ENCODE peak calls at places on chromosome 5, in four cellular contexts. F, U, Y and N are unnamed samples.

GRCh38 chr5:79236364-79236969 is 536 bp downstream of the JMY start:
- DNase-seq in F (peak; percentile 22), U (peak; percentile 30), Y (peak; percentile 66), N (no peak)

GRCh38 chr5:103375356-103375755 is 116.8 kb downstream of the MACIR start:
- DNase-seq in F (peak; percentile 29), U (peak; percentile 38), Y (no peak), N (peak; percentile 92)

GRCh38 chr5:82018462-82018861 is 46.6 kb downstream of the ATG10 start:
- DNase-seq in F (peak; percentile 12), U (peak; percentile 6), Y (no peak), N (no peak)

GRCh38 chr5:167205881-167206280 is 1085.6 kb upstream of the WWC1 start:
- DNase-seq in F (no peak), U (no peak), Y (no peak), N (no peak)

GRCh38 chr5:80541392-80541791 is 28.7 kb downstream of the ANKRD34B start:
- DNase-seq in F (no peak), U (no peak), Y (no peak), N (no peak)

GRCh38 chr5:79829260-79829659 is 139.6 kb downstream of the CMYA5 start:
- DNase-seq in F (no peak), U (no peak), Y (no peak), N (no peak)

GRCh38 chr5:118606940-118607339 is 381.4 kb downstream of the DTWD2 start:
- DNase-seq in F (no peak), U (no peak), Y (no peak), N (no peak)

GRCh38 chr5:109877670-109878045 is 187.9 kb downstream of the MAN2A1 start:
- DNase-seq in F (no peak), U (no peak), Y (no peak), N (no peak)

GRCh38 chr5:149161026-149161687 is 19.9 kb downstream of the ABLIM3 start:
- DNase-seq in F (no peak), U (no peak), Y (no peak), N (no peak)

GRCh38 chr5:147397616-147398015 is 112.3 kb downstream of the DPYSL3 start:
- DNase-seq in F (no peak), U (no peak), Y (no peak), N (no peak)

GRCh38 chr5:169216864-169217263 is 84.1 kb downstream of the SLIT3 start:
- DNase-seq in F (peak; percentile 12), U (no peak), Y (no peak), N (no peak)

GRCh38 chr5:165201364-165202143 is 1696.1 kb downstream of the MAT2B start:
- DNase-seq in F (no peak), U (peak; percentile 1), Y (no peak), N (peak; percentile 20)

GRCh38 chr5:963673-964531 is 44.7 kb upstream of the NKD2 start:
- DNase-seq in F (peak; percentile 86), U (peak; percentile 98), Y (no peak), N (no peak)

GRCh38 chr5:92552206-92553160 is 1028.5 kb downstream of the NR2F1-AS1 start:
- DNase-seq in F (peak; percentile 99), U (peak; percentile 99), Y (no peak), N (peak; percentile 98)

DNA sequence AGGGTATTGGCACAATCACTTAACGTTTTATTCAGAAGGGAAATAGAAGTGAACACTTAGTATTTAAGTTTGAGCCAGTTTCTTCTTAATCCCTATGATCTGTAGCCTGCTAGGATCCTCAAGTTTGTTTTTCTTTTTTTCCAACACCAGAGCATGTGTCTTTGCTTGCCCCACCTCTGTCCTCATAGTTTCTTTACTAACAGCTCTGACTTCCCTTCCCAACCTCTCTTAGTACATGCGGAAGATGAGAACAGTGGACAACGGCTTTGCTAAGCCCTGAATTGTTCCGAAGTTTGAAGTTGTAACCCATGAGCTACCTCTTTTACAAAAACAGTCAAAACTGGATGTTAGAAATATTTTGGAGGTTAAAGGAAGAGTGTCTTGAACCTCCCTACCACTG is 61.7 kb upstream of the TAF11L2 start:
- DNase-seq in F (peak; percentile 27), U (no peak), Y (no peak), N (no peak)
- H3K4me3 ChIP-seq in F (peak overlapping the region; percentile 34), U (no peak overlapping the region), Y (peak overlapping the region; percentile 19), N (no peak overlapping the region)

DNA sequence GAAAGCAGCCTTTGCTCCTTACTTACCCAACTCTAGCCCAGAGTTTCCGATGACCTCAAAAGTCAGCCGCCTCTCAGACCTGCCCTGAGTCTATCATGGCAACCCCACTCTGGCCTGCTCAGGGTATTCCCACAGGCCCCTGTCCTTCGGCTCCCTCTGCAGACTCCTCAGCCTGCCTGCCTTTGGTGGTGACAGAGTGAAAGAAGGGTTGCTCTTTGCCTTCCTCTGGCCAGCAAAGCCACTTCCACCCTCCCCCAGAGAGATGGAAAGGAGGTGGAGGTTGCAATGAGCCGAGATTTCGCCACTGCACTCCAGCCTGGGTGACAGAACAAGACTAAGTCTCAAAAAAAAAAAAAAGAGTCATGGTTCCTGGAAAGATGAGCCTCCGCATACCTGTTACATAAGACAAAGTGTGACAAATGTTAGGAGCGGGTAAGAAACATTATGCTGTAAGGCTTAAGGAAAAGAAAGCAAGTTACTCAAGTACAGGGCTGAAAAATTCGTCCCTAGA is 2.3 kb upstream of the SMIM33 start:
- DNase-seq in F (peak; percentile 27), U (no peak), Y (no peak), N (no peak)
- TF ChIP-seq CTCF in F (no peak), U (no peak), Y (no peak), N (no peak)

GRCh38 chr5:53419247-53419646 is 61.2 kb upstream of the FST start:
- DNase-seq in F (peak; percentile 96), U (peak; percentile 93), Y (no peak), N (no peak)
- H3K4me3 ChIP-seq in F (no peak overlapping the region), U (no peak overlapping the region), Y (no peak overlapping the region), N (no peak overlapping the region)

GRCh38 chr5:132065351-132065937 is 5.0 kb downstream of the IL3 start:
- DNase-seq in F (peak; percentile 61), U (peak; percentile 80), Y (no peak), N (peak; percentile 46)
- TF ChIP-seq CTCF in F (peak; percentile 73), U (peak; percentile 72), Y (peak; percentile 30), N (peak; percentile 70)

DNA sequence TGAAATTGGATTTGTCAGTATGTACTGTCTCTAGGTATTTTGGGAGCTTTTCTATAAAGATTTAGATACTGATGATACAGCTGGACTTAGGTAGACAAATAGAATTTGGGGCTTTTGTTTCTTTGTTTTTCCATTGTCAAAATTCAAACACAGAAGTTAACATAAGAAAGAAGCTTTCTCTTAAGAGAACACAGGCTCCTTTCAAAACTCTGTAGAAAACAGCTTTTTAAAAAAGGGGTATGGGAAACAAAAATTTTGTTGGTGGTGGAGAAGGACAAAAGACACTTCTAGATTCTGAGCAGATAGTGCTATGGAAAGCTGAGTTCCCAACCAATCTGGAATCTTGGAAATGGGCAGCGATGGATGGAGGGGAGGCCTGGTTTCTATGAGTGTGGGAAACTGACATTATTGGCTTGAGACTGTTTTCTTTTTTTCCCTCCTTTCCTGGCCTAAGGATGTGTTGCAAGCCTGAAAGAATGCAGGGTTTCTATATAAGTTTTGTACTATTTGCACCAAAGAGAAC is 239.9 kb downstream of the PRR16 start:
- DNase-seq in F (no peak), U (no peak), Y (no peak), N (no peak)
- H3K4me3 ChIP-seq in F (no peak overlapping the region), U (no peak overlapping the region), Y (no peak overlapping the region), N (no peak overlapping the region)

GRCh38 chr5:77946381-77947050 is 170.4 kb upstream of the TBCA start:
- DNase-seq in F (peak; percentile 5), U (no peak), Y (no peak), N (no peak)
- TF ChIP-seq CTCF in F (no peak), U (no peak), Y (no peak), N (no peak)

GRCh38 chr5:40681351-40682311 is 1.9 kb downstream of the PTGER4 start:
- DNase-seq in F (peak; percentile 18), U (no peak), Y (peak; percentile 68), N (no peak)
- H3K4me3 ChIP-seq in F (peak overlapping the region; percentile 75), U (peak overlapping the region; percentile 77), Y (peak overlapping the region; percentile 69), N (peak overlapping the region; percentile 71)

GRCh38 chr5:71697967-71698366 is 21.1 kb upstream of the CARTPT start:
- DNase-seq in F (no peak), U (no peak), Y (no peak), N (no peak)
- TF ChIP-seq CTCF in F (peak; percentile 31), U (peak; percentile 52), Y (no peak), N (peak; percentile 35)

GRCh38 chr5:172110921-172111873 is 76.8 kb downstream of the STK10 start:
- DNase-seq in F (peak; percentile 81), U (peak; percentile 61), Y (no peak), N (no peak)
- H3K4me3 ChIP-seq in F (peak overlapping the region; percentile 33), U (peak overlapping the region; percentile 30), Y (peak overlapping the region; percentile 6), N (no peak overlapping the region)